ENCODE peak calls at places on chromosomes 5 and 9, in eight cellular contexts. Y is tibial nerve, Z is lower lobe of right lung, O is uterus, E is AG04450, Q is left ventricle myocardium inferior, H is cardiac muscle cell, V is heart right ventricle. C is an unnamed sample. For H3K9me3, the result is how much of the 10 kb centered on the place peaks cover.

GRCh38 chr5:107794731-107795130 is 124.0 kb upstream of the EFNA5 start:
- DNase-seq in V (no peak), Y (no peak), O (no peak), E (no peak), Z (no peak), H (no peak), Q (no peak), C (no peak)

GRCh38 chr5:143229896-143230675 is 173.4 kb downstream of the NR3C1 start:
- DNase-seq in V (no peak), Q (no peak), Y (no peak), O (no peak), E (no peak), Z (no peak), H (no peak), C (no peak)

GRCh38 chr9:109110326-109111014 is 9.3 kb downstream of the TMEM245 start:
- DNase-seq in V (no peak), H (peak), Y (no peak), Z (no peak), O (no peak), Q (no peak), E (no peak), C (no peak)

GRCh38 chr5:13985736-13986418 is 41.4 kb upstream of the DNAH5 start:
- DNase-seq in E (peak), V (no peak), Z (no peak), Y (no peak), O (no peak), Q (no peak), H (peak), C (no peak)

GRCh38 chr9:16262467-16263261 is 607.8 kb downstream of the BNC2 start:
- DNase-seq in Q (no peak), V (no peak), O (no peak), Z (no peak), Y (no peak), E (no peak), H (no peak), C (no peak)

GRCh38 chr5:135398160-135398854 is 724 bp downstream of the MACROH2A1 start:
- DNase-seq in Y (no peak), O (peak), Z (peak), H (peak), E (no peak), V (peak), Q (no peak), C (peak)

GRCh38 chr9:33464045-33464636 is 9.6 kb downstream of the NOL6 start:
- DNase-seq in Q (no peak), V (no peak), H (no peak), E (no peak), Z (peak), O (no peak), Y (no peak), C (no peak)

GRCh38 chr9:86512929-86513328 is 158.7 kb upstream of the TUT7 start:
- DNase-seq in Q (no peak), Y (no peak), E (no peak), O (no peak), V (no peak), H (no peak), Z (no peak), C (no peak)

GRCh38 chr9:127729522-127730256 is 5.4 kb downstream of the TOR2A start:
- DNase-seq in V (no peak), Z (no peak), O (no peak), Y (no peak), H (no peak), Q (no peak), E (no peak), C (no peak)

GRCh38 chr5:53481887-53482716 is 1.7 kb downstream of the FST start:
- DNase-seq in E (no peak), O (peak), Y (peak), V (peak), H (peak), Q (peak), Z (peak), C (peak)

GRCh38 chr5:112551437-112552018 is 132.5 kb upstream of the EPB41L4A start:
- DNase-seq in Z (no peak), V (no peak), Q (no peak), Y (no peak), H (peak), O (no peak), E (peak), C (no peak)

GRCh38 chr5:173736374-173736773 is 119.9 kb upstream of the BOD1 start:
- DNase-seq in Q (no peak), H (no peak), E (no peak), Y (no peak), V (no peak), Z (no peak), O (no peak), C (no peak)

GRCh38 chr9:90795084-90795483 is 6.5 kb upstream of the SYK start:
- DNase-seq in Q (no peak), Z (no peak), O (no peak), V (no peak), H (no peak), Y (no peak), E (no peak), C (no peak)

GRCh38 chr5:57598756-57599155 is 116.1 kb upstream of the ACTBL2 start:
- DNase-seq in V (no peak), Q (no peak), H (peak), Z (no peak), E (peak), O (no peak), Y (no peak), C (no peak)

GRCh38 chr5:53116597-53116996 is 7.0 kb upstream of the MOCS2 start:
- DNase-seq in Z (no peak), H (no peak), Q (no peak), E (no peak), Y (no peak), O (no peak), V (no peak), C (no peak)

GRCh38 chr5:171309526-171310333 is 682 bp downstream of the TLX3 start:
- DNase-seq in Y (no peak), V (no peak), H (no peak), O (no peak), Q (no peak), Z (no peak), E (no peak), C (no peak)

GRCh38 chr5:150644058-150644457 is 3.6 kb downstream of the SYNPO start:
- DNase-seq in E (no peak), O (no peak), H (no peak), Z (no peak), Q (peak), Y (no peak), V (no peak), C (no peak)

GRCh38 chr5:74517700-74518099 is 122.8 kb downstream of the ENC1 start:
- DNase-seq in H (peak), V (no peak), Y (no peak), O (no peak), Z (no peak), Q (no peak), E (peak), C (no peak)

GRCh38 chr5:96427823-96428222 is 5.2 kb downstream of the PCSK1 start:
- DNase-seq in Z (no peak), Y (no peak), V (no peak), H (peak), Q (no peak), O (no peak), E (no peak), C (no peak)

GRCh38 chr5:124103671-124104070 is 591.7 kb downstream of the CSNK1G3 start:
- DNase-seq in V (no peak), Z (no peak), Y (no peak), E (no peak), O (no peak), H (no peak), Q (no peak), C (no peak)

GRCh38 chr5:162128117-162128516 is 60.5 kb downstream of the GABRG2 start:
- DNase-seq in Q (no peak), O (no peak), E (no peak), H (no peak), Y (no peak), V (no peak), Z (no peak), C (no peak)

GRCh38 chr5:25458628-25459027 is 813.9 kb upstream of the CDH10 start:
- DNase-seq in Y (no peak), V (no peak), H (no peak), E (no peak), Z (no peak), Q (no peak), O (no peak), C (no peak)

GRCh38 chr5:140236896-140237598 is 62.1 kb downstream of the CYSTM1 start:
- DNase-seq in Z (no peak), Y (no peak), V (no peak), Q (no peak), O (no peak), H (no peak), E (no peak), C (no peak)

GRCh38 chr5:157303667-157304327 is 37.9 kb downstream of the CYFIP2 start:
- DNase-seq in H (no peak), Y (no peak), O (no peak), Q (peak), V (peak), E (no peak), Z (no peak), C (no peak)
- TF ChIP-seq CTCF in H (peak), Y (no peak), O (no peak), Q (peak), V (peak), E (peak), Z (no peak), C (no peak)

DNA sequence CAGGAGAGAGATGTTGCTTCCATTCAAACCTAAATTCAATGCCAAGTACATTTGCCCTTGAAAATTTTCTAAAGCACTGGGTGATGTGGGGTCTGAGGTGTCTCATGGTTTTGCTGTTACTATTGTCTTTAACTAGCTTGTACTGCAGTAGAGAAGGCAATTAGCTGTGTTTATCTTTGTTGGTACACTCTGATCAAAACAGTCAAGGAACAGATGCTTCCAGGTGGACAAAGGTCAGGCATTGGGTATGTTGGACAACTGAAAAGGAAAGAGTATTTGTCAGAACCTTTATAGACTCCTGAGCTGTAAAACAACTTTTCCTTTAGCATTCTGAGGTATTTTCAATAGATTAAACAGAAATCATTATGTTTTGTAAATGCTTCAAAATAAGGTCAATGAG is 2228.7 kb upstream of the WWC1 start:
- DNase-seq in H (no peak), V (no peak), O (no peak), Z (no peak), E (no peak), Q (no peak), Y (no peak), C (no peak)
- H3K9me3 ChIP-seq in H (under half), V (under half), O (under half), Z (under half), E (under half), Q (under half), Y (under half), C (under half)

DNA sequence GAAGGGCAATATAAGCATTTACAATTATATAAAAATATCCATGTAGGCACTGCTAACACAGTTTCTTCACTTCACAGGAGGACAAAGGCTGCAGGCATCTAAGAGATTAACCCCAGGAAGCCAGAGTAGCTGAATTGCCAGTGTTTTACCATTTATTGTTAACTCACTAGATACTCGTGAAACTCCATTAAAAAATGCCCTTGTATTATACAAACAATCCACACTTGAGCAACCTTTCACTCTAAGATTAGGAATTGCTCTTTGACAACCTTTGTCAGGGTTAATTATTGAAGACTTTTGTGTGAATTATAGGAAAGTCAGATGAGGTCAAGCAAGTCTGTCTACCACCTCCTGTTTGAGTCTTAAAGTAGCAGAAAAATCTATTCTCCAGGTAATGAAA is 317.8 kb downstream of the ADGRV1 start:
- DNase-seq in Z (no peak), E (no peak), H (no peak), O (no peak), Y (no peak), V (no peak), Q (no peak), C (no peak)
- H3K4me3 ChIP-seq in Z (no peak), E (no peak), H (no peak), O (no peak), Y (no peak), V (no peak), Q (no peak), C (no peak)

DNA sequence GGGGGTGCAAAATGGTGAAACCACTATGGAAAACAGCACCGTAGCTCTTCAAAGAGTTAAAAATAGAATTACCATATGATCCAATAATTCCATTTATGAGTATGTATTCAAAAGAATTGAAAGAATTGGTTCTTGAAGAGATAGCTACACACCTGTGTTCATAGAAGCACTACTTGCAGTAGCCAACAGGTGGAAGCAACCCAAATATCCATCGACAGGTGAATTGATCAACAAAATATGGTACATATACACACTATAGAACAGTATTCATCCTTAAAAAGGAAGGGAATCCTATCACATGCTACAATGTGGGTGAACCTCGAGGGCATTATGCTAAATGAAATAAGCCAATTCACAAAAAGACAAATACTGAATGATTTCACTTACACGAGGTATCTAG is 85.7 kb upstream of the VCAN start:
- DNase-seq in E (no peak), H (no peak), Q (no peak), Z (no peak), Y (no peak), V (no peak), O (no peak), C (no peak)
- TF ChIP-seq CTCF in E (no peak), H (no peak), Q (no peak), Z (no peak), Y (no peak), V (no peak), O (no peak), C (no peak)

DNA sequence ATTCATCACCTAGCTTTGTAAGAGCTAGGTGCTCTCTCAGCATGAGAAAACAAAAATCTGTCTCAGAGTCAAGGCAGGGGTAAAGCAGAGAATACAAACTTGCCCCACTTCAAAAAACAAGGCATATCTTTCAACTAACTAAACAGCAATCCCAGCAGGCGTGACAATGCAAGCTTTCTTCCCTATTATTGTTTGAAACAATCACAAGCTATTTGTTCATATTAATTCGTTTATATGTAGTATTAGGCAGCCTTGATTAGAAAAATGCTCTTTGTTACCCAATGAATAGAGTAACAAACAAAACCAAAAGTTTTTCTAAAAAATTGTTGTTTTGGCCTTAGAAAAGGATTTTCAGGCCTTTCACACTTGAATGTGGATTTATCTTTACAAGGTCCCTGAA is 71.1 kb downstream of the LPAR1 start:
- DNase-seq in Y (no peak), Q (no peak), Z (no peak), H (no peak), E (no peak), O (no peak), V (no peak), C (no peak)
- H3K9me3 ChIP-seq in Y (under half), Q (under half), Z (under half), H (under half), E (under half), O (under half), V (under half), C (under half)

DNA sequence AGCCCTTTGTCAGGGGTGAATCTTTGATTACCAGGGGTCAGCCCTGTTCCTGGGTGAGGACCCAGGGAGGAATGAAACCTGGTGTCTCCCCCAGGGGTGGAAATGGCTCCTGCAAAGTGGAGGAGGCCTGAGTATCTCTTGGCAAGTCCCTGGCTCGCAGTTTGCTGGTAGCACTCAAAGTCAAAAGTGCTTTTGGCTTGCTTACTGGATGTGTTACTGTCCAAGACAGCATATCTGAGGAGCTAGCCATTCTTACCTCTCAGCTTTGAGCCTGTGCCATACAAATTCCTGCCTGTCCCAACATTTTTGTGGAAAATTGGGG is 9.9 kb downstream of the ZNF618 start:
- DNase-seq in O (peak), Y (no peak), H (peak), E (no peak), Z (no peak), V (no peak), Q (no peak), C (peak)
- H3K4me3 ChIP-seq in O (peak), Y (no peak), H (no peak), E (peak), Z (peak), V (peak), Q (peak), C (peak)

DNA sequence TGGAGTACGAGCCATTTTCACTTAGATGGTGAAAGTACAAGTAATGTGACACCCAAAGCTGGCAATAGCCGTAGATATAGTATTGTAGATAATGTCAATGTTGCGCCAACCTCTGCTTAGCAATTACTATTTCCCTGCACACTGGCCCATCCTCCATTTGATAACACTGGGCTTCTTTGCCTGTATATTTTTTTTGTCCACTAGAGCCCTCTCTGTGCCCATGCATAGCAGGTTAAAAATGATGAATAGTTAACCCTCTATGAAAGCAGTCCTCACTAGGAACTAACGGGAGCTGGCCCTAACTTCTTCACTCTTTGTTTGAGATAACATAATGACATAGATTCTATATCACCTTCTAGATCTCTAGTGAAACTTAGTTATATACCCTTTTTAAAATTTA is 416.8 kb downstream of the TUSC1 start:
- DNase-seq in Z (no peak), Y (no peak), H (no peak), E (no peak), Q (no peak), V (no peak), O (no peak), C (no peak)
- TF ChIP-seq CTCF in Z (no peak), Y (no peak), H (no peak), E (no peak), Q (no peak), V (no peak), O (no peak), C (no peak)

GRCh38 chr5:179141867-179142266 is 81.7 kb downstream of the ZNF354C start:
- DNase-seq in O (no peak), H (no peak), Z (no peak), Y (no peak), Q (peak), E (no peak), V (no peak), C (no peak)

GRCh38 chr5:179139111-179139935 is 79.2 kb downstream of the ZNF354C start:
- DNase-seq in Z (peak), Y (no peak), V (no peak), H (no peak), E (no peak), O (no peak), Q (no peak), C (no peak)

GRCh38 chr5:179138568-179138925 is 78.4 kb downstream of the ZNF354C start:
- DNase-seq in O (no peak), Q (no peak), Y (no peak), Z (peak), H (no peak), V (no peak), E (no peak), C (no peak)

GRCh38 chr5:179139936-179140235 is 79.7 kb downstream of the ZNF354C start:
- DNase-seq in E (no peak), O (no peak), H (no peak), Y (no peak), Z (peak), V (no peak), Q (no peak), C (no peak)

GRCh38 chr5:179140293-179140692 is 80.1 kb downstream of the ZNF354C start:
- DNase-seq in O (no peak), V (no peak), Q (no peak), Z (peak), Y (no peak), E (no peak), H (no peak), C (no peak)
- H3K9me3 ChIP-seq in O (under half), V (under half), Q (under half), Z (under half), Y (under half), E (under half), H (under half), C (under half)

C was measured in esophagus muscularis mucosa.